ENCODE peak calls at places on chromosome 3, in eight cellular contexts. J, R, V, C, Z, M, H and P are unnamed samples.

GRCh38 chr3:12400795-12401194 is 83.5 kb upstream of the TSEN2 start:
- DNase-seq in J (no peak), R (no peak), V (peak), C (no peak), Z (peak), M (no peak), H (no peak), P (peak)

GRCh38 chr3:32297366-32297765 is 58.9 kb downstream of the CMTM8 start:
- DNase-seq in J (no peak), R (no peak), V (no peak), C (no peak), Z (no peak), M (no peak), H (no peak), P (no peak)

GRCh38 chr3:171654809-171655208 is 155.5 kb downstream of the PLD1 start:
- DNase-seq in J (no peak), R (no peak), V (no peak), C (no peak), Z (peak), M (no peak), H (no peak), P (no peak)

GRCh38 chr3:191328963-191329653 is at the start of gene CCDC50:
- DNase-seq in J (peak), R (peak), V (peak), C (peak), Z (peak), M (peak), H (peak), P (no peak)

GRCh38 chr3:50254577-50255250 is 14.2 kb upstream of the SEMA3B start:
- DNase-seq in J (no peak), R (no peak), V (no peak), C (no peak), Z (peak), M (no peak), H (peak), P (no peak)

GRCh38 chr3:104582092-104582491 is 784.6 kb upstream of the ALCAM start:
- DNase-seq in J (no peak), R (no peak), V (peak), C (no peak), Z (no peak), M (no peak), H (no peak), P (no peak)

GRCh38 chr3:146715176-146715575 is 110.0 kb upstream of the PLSCR5 start:
- DNase-seq in J (no peak), R (no peak), V (peak), C (no peak), Z (peak), M (no peak), H (no peak), P (no peak)

GRCh38 chr3:38588276-38588971 is 61.1 kb downstream of the SCN5A start:
- DNase-seq in J (no peak), R (no peak), V (no peak), C (no peak), Z (no peak), M (no peak), H (no peak), P (no peak)

GRCh38 chr3:197718904-197719303 is 17.8 kb downstream of the RUBCN start:
- DNase-seq in J (no peak), R (no peak), V (peak), C (no peak), Z (peak), M (no peak), H (no peak), P (peak)

GRCh38 chr3:195441476-195441970 is 1.3 kb downstream of the ACAP2 start:
- DNase-seq in J (peak), R (peak), V (peak), C (peak), Z (peak), M (peak), H (no peak), P (no peak)

GRCh38 chr3:43956945-43957344 is 266.2 kb downstream of the ABHD5 start:
- DNase-seq in J (no peak), R (no peak), V (no peak), C (no peak), Z (no peak), M (no peak), H (no peak), P (no peak)

GRCh38 chr3:28134792-28135375 is 106.5 kb upstream of the CMC1 start:
- DNase-seq in J (no peak), R (no peak), V (no peak), C (no peak), Z (no peak), M (no peak), H (no peak), P (no peak)

GRCh38 chr3:100993309-100993708 is at the start of gene ABI3BP:
- DNase-seq in J (peak), R (peak), V (peak), C (no peak), Z (peak), M (no peak), H (no peak), P (peak)

GRCh38 chr3:143063018-143063417 is 56.6 kb upstream of the CHST2 start:
- DNase-seq in J (no peak), R (no peak), V (no peak), C (no peak), Z (no peak), M (no peak), H (no peak), P (no peak)

GRCh38 chr3:80445641-80446040 is 677.8 kb upstream of the ROBO1 start:
- DNase-seq in J (no peak), R (no peak), V (no peak), C (no peak), Z (no peak), M (no peak), H (no peak), P (no peak)

GRCh38 chr3:100257601-100258000 is 3.2 kb upstream of the TBC1D23 start:
- DNase-seq in J (no peak), R (no peak), V (no peak), C (no peak), Z (peak), M (no peak), H (no peak), P (no peak)

GRCh38 chr3:129824926-129825541 is 68.5 kb downstream of the TMCC1 start:
- DNase-seq in J (peak), R (peak), V (peak), C (peak), Z (peak), M (peak), H (peak), P (peak)

GRCh38 chr3:192899540-192899982 is 18.1 kb downstream of the MB21D2 start:
- DNase-seq in J (no peak), R (no peak), V (peak), C (no peak), Z (peak), M (no peak), H (no peak), P (no peak)

GRCh38 chr3:143433787-143434378 is 314.3 kb downstream of the CHST2 start:
- DNase-seq in J (peak), R (peak), V (peak), C (no peak), Z (peak), M (peak), H (peak), P (peak)

GRCh38 chr3:186381424-186382216 is 19.6 kb upstream of the DGKG start:
- DNase-seq in J (no peak), R (no peak), V (no peak), C (peak), Z (no peak), M (no peak), H (no peak), P (no peak)

GRCh38 chr3:48847053-48847585 is 555 bp downstream of the PRKAR2A start:
- DNase-seq in J (peak), R (peak), V (peak), C (peak), Z (peak), M (peak), H (peak), P (peak)

GRCh38 chr3:46700772-46701171 is 420 bp upstream of the TMIE start:
- DNase-seq in J (peak), R (peak), V (no peak), C (no peak), Z (no peak), M (no peak), H (no peak), P (no peak)

GRCh38 chr3:51677358-51677757 is 6.3 kb downstream of the TEX264 start:
- DNase-seq in J (no peak), R (no peak), V (no peak), C (no peak), Z (no peak), M (no peak), H (no peak), P (no peak)

GRCh38 chr3:25513642-25514266 is 85.7 kb downstream of the RARB start:
- DNase-seq in J (no peak), R (no peak), V (no peak), C (peak), Z (no peak), M (no peak), H (peak), P (no peak)

GRCh38 chr3:148331111-148331818 is 366.4 kb upstream of the AGTR1 start:
- DNase-seq in J (no peak), R (no peak), V (no peak), C (no peak), Z (no peak), M (no peak), H (no peak), P (no peak)

GRCh38 chr3:99878005-99878404 is 60.3 kb downstream of the CMSS1 start:
- DNase-seq in J (no peak), R (no peak), V (peak), C (no peak), Z (peak), M (no peak), H (no peak), P (peak)

GRCh38 chr3:187748050-187748481 is 2.8 kb upstream of the BCL6 start:
- DNase-seq in J (peak), R (peak), V (peak), C (peak), Z (peak), M (peak), H (peak), P (peak)

GRCh38 chr3:100665230-100665629 is 44.1 kb upstream of the TFG start:
- DNase-seq in J (no peak), R (no peak), V (no peak), C (peak), Z (no peak), M (no peak), H (no peak), P (no peak)

GRCh38 chr3:158100681-158101080 is 5.5 kb downstream of the SHOX2 start:
- DNase-seq in J (no peak), R (peak), V (no peak), C (no peak), Z (no peak), M (no peak), H (no peak), P (no peak)

GRCh38 chr3:186476044-186476468 is 68.1 kb downstream of the CRYGS start:
- DNase-seq in J (peak), R (no peak), V (no peak), C (no peak), Z (no peak), M (no peak), H (no peak), P (no peak)

GRCh38 chr3:46365737-46366524 is 4.8 kb upstream of the CCR5 start:
- DNase-seq in J (no peak), R (no peak), V (no peak), C (no peak), Z (no peak), M (no peak), H (no peak), P (no peak)

DNA sequence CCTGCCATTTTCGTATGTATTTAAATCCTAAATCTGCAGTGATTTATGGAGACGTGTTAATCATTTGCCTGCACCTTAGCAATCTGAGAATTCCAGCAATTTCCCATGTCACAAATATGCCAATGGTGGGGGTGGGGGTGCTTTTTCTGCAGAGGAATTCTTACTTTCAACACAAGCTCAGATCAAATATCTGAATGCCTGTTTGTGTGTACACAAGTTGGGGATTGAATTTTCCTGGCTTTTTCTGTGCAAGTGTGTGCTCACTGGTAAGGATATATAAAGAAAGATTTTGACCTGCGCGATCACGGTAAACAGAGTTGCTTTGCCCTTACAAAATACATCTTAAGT is 231.1 kb upstream of the TBC1D5 start:
- DNase-seq in J (no peak), R (no peak), V (no peak), C (no peak), Z (no peak), M (no peak), H (no peak), P (no peak)
- TF ChIP-seq EZH2phosphoT487 in J (no peak), R (no peak), V (no peak), C (no peak), Z (no peak), M (no peak), H (no peak), P (no peak)

GRCh38 chr3:4670352-4670751 is 177.2 kb downstream of the ITPR1 start:
- DNase-seq in J (peak), R (peak), V (peak), C (no peak), Z (peak), M (peak), H (peak), P (no peak)
- TF ChIP-seq EZH2phosphoT487 in J (no peak), R (no peak), V (no peak), C (no peak), Z (no peak), M (no peak), H (no peak), P (no peak)

GRCh38 chr3:128075516-128076464 is 23.6 kb downstream of the SEC61A1 start:
- DNase-seq in J (peak), R (peak), V (no peak), C (peak), Z (peak), M (peak), H (peak), P (peak)
- TF ChIP-seq EZH2phosphoT487 in J (no peak), R (peak), V (no peak), C (no peak), Z (no peak), M (no peak), H (no peak), P (no peak)

DNA sequence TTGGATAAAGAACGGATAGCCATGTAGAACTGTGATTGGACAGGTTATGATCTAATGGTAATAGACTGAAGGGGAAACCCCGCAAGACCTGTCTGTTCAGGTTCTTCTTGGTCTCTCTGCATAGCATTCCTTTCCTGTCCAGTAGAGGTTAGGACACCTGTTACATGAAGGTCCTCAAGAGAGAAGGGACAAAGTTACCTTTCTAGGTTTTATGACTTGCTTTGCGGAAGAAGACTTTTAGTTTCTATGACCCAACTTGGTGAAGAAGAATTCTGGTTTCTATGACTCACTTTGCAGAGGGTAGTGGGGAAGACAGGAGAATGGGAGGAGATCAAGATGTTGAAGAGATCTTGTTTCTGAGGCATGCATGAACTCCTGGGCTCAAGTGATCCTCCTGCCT is 97.9 kb upstream of the C3orf80 start:
- DNase-seq in J (no peak), R (no peak), V (peak), C (no peak), Z (no peak), M (no peak), H (no peak), P (no peak)
- TF ChIP-seq EZH2phosphoT487 in J (no peak), R (no peak), V (no peak), C (no peak), Z (no peak), M (no peak), H (no peak), P (no peak)